ENCODE peak calls at places on chromosomes 4 and X, in nine cellular contexts. B is iPS-NIHi11; S is CD8-positive, alpha-beta T cell; R is NCI-H1105; N is GDM1; A is body of pancreas; C is stimulated activated CD4-positive, alpha-beta T cell treated with anti-CD3 and anti-CD28 coated beads, Interleukin-4, amount 100 ng/mL, for 1 hour; T is left ventricle myocardium inferior; G is HT-29. K is an unnamed sample.

GRCh38 chrX:95057341-95057740 is 1383.3 kb downstream of the FAM133A start:
- DNase-seq in B (no peak), S (no peak), R (no peak), N (no peak), A (no peak), C (no peak), T (no peak), G (no peak), K (no peak)

GRCh38 chr4:143625632-143626031 is 74.8 kb downstream of the FREM3 start:
- DNase-seq in B (no peak), S (no peak), R (peak), N (no peak), A (no peak), C (no peak), T (no peak), G (no peak), K (no peak)

GRCh38 chr4:156779046-156779445 is 192.6 kb downstream of the PDGFC start:
- DNase-seq in B (no peak), S (no peak), R (no peak), N (no peak), A (no peak), C (no peak), T (no peak), G (no peak), K (no peak)

GRCh38 chr4:2647403-2648158 is 108.6 kb downstream of the TNIP2 start:
- DNase-seq in B (no peak), S (no peak), R (no peak), N (no peak), A (no peak), C (no peak), T (no peak), G (no peak), K (no peak)

GRCh38 chr4:90112715-90113114 is 14.5 kb upstream of the CCSER1 start:
- DNase-seq in B (no peak), S (no peak), R (no peak), N (no peak), A (no peak), C (no peak), T (no peak), G (peak), K (no peak)

GRCh38 chrX:149283853-149284252 is 221.3 kb downstream of the IDS start:
- DNase-seq in B (no peak), S (no peak), R (no peak), N (no peak), A (no peak), C (no peak), T (no peak), G (no peak), K (no peak)

GRCh38 chr4:66569228-66569627 is 898.9 kb upstream of the EPHA5 start:
- DNase-seq in B (peak), S (no peak), R (no peak), N (no peak), A (no peak), C (no peak), T (no peak), G (no peak), K (no peak)

GRCh38 chrX:25531096-25531495 is 515.3 kb upstream of the ARX start:
- DNase-seq in B (no peak), S (no peak), R (no peak), N (no peak), A (no peak), C (no peak), T (no peak), G (no peak), K (no peak)

K was measured in LNCaP clone FGC.